ENCODE peak calls at places on chromosomes 7 and 10, in seven cellular contexts. One of them, this sample, is unnamed. For H3K4me1, the result is how much of the 10 kb centered on the place peaks cover.

GRCh38 chr7:112069879-112070321 is 136.3 kb downstream of the DOCK4 start:
- DNase-seq in CD8-positive, alpha-beta memory T cell: no peak
- DNase-seq in GM12878: no peak
- DNase-seq in PC-9: no peak
- DNase-seq in HCT116: no peak
- DNase-seq in CD8-positive, alpha-beta T cell: no peak
- DNase-seq in neuronal stem cell: no peak
- DNase-seq in this sample: no peak

GRCh38 chr7:16754869-16755317 is 1.3 kb downstream of the TSPAN13 start:
- DNase-seq in CD8-positive, alpha-beta T cell: no peak
- DNase-seq in CD8-positive, alpha-beta memory T cell: no peak
- DNase-seq in neuronal stem cell: no peak
- DNase-seq in HCT116: no peak
- DNase-seq in PC-9: no peak
- DNase-seq in GM12878: no peak
- DNase-seq in this sample: no peak

GRCh38 chr10:127485153-127485857 is 63.8 kb upstream of the NPS start:
- DNase-seq in GM12878: no peak
- DNase-seq in neuronal stem cell: no peak
- DNase-seq in CD8-positive, alpha-beta T cell: no peak
- DNase-seq in CD8-positive, alpha-beta memory T cell: no peak
- DNase-seq in HCT116: no peak
- DNase-seq in PC-9: no peak
- DNase-seq in this sample: no peak

GRCh38 chr7:156892086-156892800 is 740 bp downstream of the LMBR1 start:
- DNase-seq in GM12878: no peak
- DNase-seq in neuronal stem cell: peak
- DNase-seq in CD8-positive, alpha-beta memory T cell: peak
- DNase-seq in HCT116: no peak
- DNase-seq in CD8-positive, alpha-beta T cell: peak
- DNase-seq in PC-9: peak
- DNase-seq in this sample: peak

GRCh38 chr10:45557275-45557905 is 115.2 kb downstream of the ZFAND4 start:
- DNase-seq in PC-9: no peak
- DNase-seq in CD8-positive, alpha-beta memory T cell: no peak
- DNase-seq in CD8-positive, alpha-beta T cell: no peak
- DNase-seq in HCT116: no peak
- DNase-seq in GM12878: no peak
- DNase-seq in neuronal stem cell: no peak
- DNase-seq in this sample: no peak

GRCh38 chr10:29736325-29737208 is 101.8 kb upstream of the SVIL start:
- DNase-seq in HCT116: no peak
- DNase-seq in CD8-positive, alpha-beta T cell: peak
- DNase-seq in GM12878: no peak
- DNase-seq in PC-9: peak
- DNase-seq in CD8-positive, alpha-beta memory T cell: peak
- DNase-seq in neuronal stem cell: peak
- DNase-seq in this sample: peak

GRCh38 chr7:2495402-2496309 is 19.5 kb upstream of the GRIFIN start:
- DNase-seq in HCT116: no peak
- DNase-seq in neuronal stem cell: peak
- DNase-seq in CD8-positive, alpha-beta T cell: no peak
- DNase-seq in GM12878: no peak
- DNase-seq in PC-9: no peak
- DNase-seq in CD8-positive, alpha-beta memory T cell: no peak
- DNase-seq in this sample: no peak

GRCh38 chr7:69790915-69791473 is 192.7 kb downstream of the AUTS2 start:
- DNase-seq in HCT116: no peak
- DNase-seq in PC-9: no peak
- DNase-seq in neuronal stem cell: no peak
- DNase-seq in CD8-positive, alpha-beta memory T cell: no peak
- DNase-seq in CD8-positive, alpha-beta T cell: no peak
- DNase-seq in GM12878: no peak
- DNase-seq in this sample: no peak

GRCh38 chr10:131706952-131707351 is 193.9 kb upstream of the PPP2R2D start:
- DNase-seq in neuronal stem cell: no peak
- DNase-seq in CD8-positive, alpha-beta T cell: no peak
- DNase-seq in CD8-positive, alpha-beta memory T cell: no peak
- DNase-seq in PC-9: no peak
- DNase-seq in GM12878: no peak
- DNase-seq in HCT116: no peak
- DNase-seq in this sample: no peak

GRCh38 chr10:118573512-118573911 is 21.9 kb downstream of the PRLHR start:
- DNase-seq in GM12878: no peak
- DNase-seq in neuronal stem cell: no peak
- DNase-seq in HCT116: no peak
- DNase-seq in PC-9: no peak
- DNase-seq in CD8-positive, alpha-beta memory T cell: no peak
- DNase-seq in CD8-positive, alpha-beta T cell: no peak
- DNase-seq in this sample: no peak

GRCh38 chr10:118569241-118569881 is 26.1 kb downstream of the PRLHR start:
- DNase-seq in CD8-positive, alpha-beta memory T cell: no peak
- DNase-seq in GM12878: no peak
- DNase-seq in HCT116: no peak
- DNase-seq in PC-9: no peak
- DNase-seq in CD8-positive, alpha-beta T cell: no peak
- DNase-seq in neuronal stem cell: no peak
- DNase-seq in this sample: no peak

GRCh38 chr10:118572286-118573041 is 23.0 kb downstream of the PRLHR start:
- DNase-seq in HCT116: no peak
- DNase-seq in CD8-positive, alpha-beta memory T cell: no peak
- DNase-seq in PC-9: no peak
- DNase-seq in CD8-positive, alpha-beta T cell: no peak
- DNase-seq in neuronal stem cell: no peak
- DNase-seq in GM12878: no peak
- DNase-seq in this sample: no peak

GRCh38 chr10:118569882-118570252 is 25.6 kb downstream of the PRLHR start:
- DNase-seq in CD8-positive, alpha-beta T cell: no peak
- DNase-seq in PC-9: no peak
- DNase-seq in HCT116: no peak
- DNase-seq in CD8-positive, alpha-beta memory T cell: no peak
- DNase-seq in GM12878: no peak
- DNase-seq in neuronal stem cell: no peak
- DNase-seq in this sample: no peak

GRCh38 chr10:118571123-118571522 is 24.3 kb downstream of the PRLHR start:
- DNase-seq in GM12878: no peak
- DNase-seq in neuronal stem cell: peak
- DNase-seq in CD8-positive, alpha-beta memory T cell: no peak
- DNase-seq in CD8-positive, alpha-beta T cell: no peak
- DNase-seq in HCT116: no peak
- DNase-seq in PC-9: no peak
- DNase-seq in this sample: no peak
- H3K4me3 ChIP-seq in GM12878: no peak
- H3K4me3 ChIP-seq in neuronal stem cell: no peak
- H3K4me3 ChIP-seq in CD8-positive, alpha-beta memory T cell: no peak
- H3K4me3 ChIP-seq in CD8-positive, alpha-beta T cell: no peak
- H3K4me3 ChIP-seq in HCT116: no peak
- H3K4me3 ChIP-seq in PC-9: no peak
- H3K4me3 ChIP-seq in this sample: no peak

GRCh38 chr7:55130554-55131198 is 111.9 kb downstream of the EGFR start:
- DNase-seq in neuronal stem cell: peak
- DNase-seq in CD8-positive, alpha-beta memory T cell: no peak
- DNase-seq in GM12878: no peak
- DNase-seq in PC-9: peak
- DNase-seq in HCT116: no peak
- DNase-seq in CD8-positive, alpha-beta T cell: no peak
- DNase-seq in this sample: no peak

GRCh38 chr7:55132890-55133551 is 114.2 kb downstream of the EGFR start:
- DNase-seq in CD8-positive, alpha-beta memory T cell: no peak
- DNase-seq in HCT116: peak
- DNase-seq in CD8-positive, alpha-beta T cell: no peak
- DNase-seq in GM12878: no peak
- DNase-seq in PC-9: peak
- DNase-seq in neuronal stem cell: no peak
- DNase-seq in this sample: no peak

GRCh38 chr7:55133630-55134392 is 115.0 kb downstream of the EGFR start:
- DNase-seq in GM12878: no peak
- DNase-seq in CD8-positive, alpha-beta memory T cell: no peak
- DNase-seq in neuronal stem cell: no peak
- DNase-seq in CD8-positive, alpha-beta T cell: no peak
- DNase-seq in PC-9: peak
- DNase-seq in HCT116: peak
- DNase-seq in this sample: no peak

GRCh38 chr7:55131421-55131929 is 112.7 kb downstream of the EGFR start:
- DNase-seq in neuronal stem cell: peak
- DNase-seq in GM12878: no peak
- DNase-seq in CD8-positive, alpha-beta T cell: no peak
- DNase-seq in CD8-positive, alpha-beta memory T cell: no peak
- DNase-seq in PC-9: no peak
- DNase-seq in HCT116: no peak
- DNase-seq in this sample: no peak

GRCh38 chr7:55132550-55132889 is 113.7 kb downstream of the EGFR start:
- DNase-seq in CD8-positive, alpha-beta T cell: no peak
- DNase-seq in HCT116: no peak
- DNase-seq in neuronal stem cell: no peak
- DNase-seq in GM12878: no peak
- DNase-seq in PC-9: no peak
- DNase-seq in CD8-positive, alpha-beta memory T cell: no peak
- DNase-seq in this sample: no peak
- H3K27ac ChIP-seq in CD8-positive, alpha-beta T cell: no peak
- H3K27ac ChIP-seq in HCT116: peak
- H3K27ac ChIP-seq in neuronal stem cell: no peak
- H3K27ac ChIP-seq in GM12878: no peak
- H3K27ac ChIP-seq in PC-9: peak
- H3K27ac ChIP-seq in CD8-positive, alpha-beta memory T cell: no peak
- H3K27ac ChIP-seq in this sample: no peak

DNA sequence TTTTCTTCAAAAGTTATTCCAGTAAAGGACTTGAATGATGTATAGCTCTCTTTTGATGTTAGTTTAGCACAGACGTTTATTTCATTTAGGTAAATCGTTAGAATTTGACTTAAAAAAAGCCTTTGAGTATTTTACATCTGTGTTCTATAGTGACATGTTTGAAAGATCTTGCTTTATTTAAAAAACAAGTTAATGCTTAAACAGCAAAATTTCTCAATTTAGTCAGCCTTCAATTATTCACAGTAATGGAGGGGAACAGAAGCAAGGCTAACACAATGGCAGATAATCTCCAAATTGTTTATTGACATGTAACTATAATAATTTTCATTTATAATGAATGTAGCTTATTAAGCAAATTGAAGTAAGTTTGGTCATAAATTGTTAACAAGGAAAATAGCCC is 63.5 kb downstream of the MKLN1 start:
- DNase-seq in PC-9: no peak
- DNase-seq in HCT116: no peak
- DNase-seq in CD8-positive, alpha-beta T cell: no peak
- DNase-seq in GM12878: no peak
- DNase-seq in neuronal stem cell: no peak
- DNase-seq in CD8-positive, alpha-beta memory T cell: no peak
- DNase-seq in this sample: no peak
- H3K4me1 ChIP-seq in PC-9: under half
- H3K4me1 ChIP-seq in HCT116: under half
- H3K4me1 ChIP-seq in CD8-positive, alpha-beta T cell: under half
- H3K4me1 ChIP-seq in GM12878: under half
- H3K4me1 ChIP-seq in neuronal stem cell: under half
- H3K4me1 ChIP-seq in CD8-positive, alpha-beta memory T cell: under half
- H3K4me1 ChIP-seq in this sample: under half

GRCh38 chr7:101998029-101998903 is 180.8 kb downstream of the CUX1 start:
- DNase-seq in CD8-positive, alpha-beta memory T cell: no peak
- DNase-seq in neuronal stem cell: no peak
- DNase-seq in GM12878: no peak
- DNase-seq in HCT116: no peak
- DNase-seq in PC-9: no peak
- DNase-seq in CD8-positive, alpha-beta T cell: no peak
- DNase-seq in this sample: no peak
- H3K4me3 ChIP-seq in CD8-positive, alpha-beta memory T cell: no peak
- H3K4me3 ChIP-seq in neuronal stem cell: no peak
- H3K4me3 ChIP-seq in GM12878: no peak
- H3K4me3 ChIP-seq in HCT116: no peak
- H3K4me3 ChIP-seq in PC-9: no peak
- H3K4me3 ChIP-seq in CD8-positive, alpha-beta T cell: no peak
- H3K4me3 ChIP-seq in this sample: no peak

GRCh38 chr7:75880242-75880641 is 1.4 kb downstream of the RHBDD2 start:
- DNase-seq in GM12878: no peak
- DNase-seq in neuronal stem cell: no peak
- DNase-seq in CD8-positive, alpha-beta memory T cell: no peak
- DNase-seq in CD8-positive, alpha-beta T cell: no peak
- DNase-seq in HCT116: no peak
- DNase-seq in PC-9: no peak
- DNase-seq in this sample: no peak
- H3K27ac ChIP-seq in GM12878: no peak
- H3K27ac ChIP-seq in neuronal stem cell: no peak
- H3K27ac ChIP-seq in CD8-positive, alpha-beta memory T cell: peak
- H3K27ac ChIP-seq in CD8-positive, alpha-beta T cell: no peak
- H3K27ac ChIP-seq in HCT116: no peak
- H3K27ac ChIP-seq in PC-9: no peak
- H3K27ac ChIP-seq in this sample: peak

GRCh38 chr10:88386878-88387773 is 196.0 kb downstream of the RNLS start:
- DNase-seq in CD8-positive, alpha-beta memory T cell: no peak
- DNase-seq in PC-9: no peak
- DNase-seq in neuronal stem cell: peak
- DNase-seq in HCT116: peak
- DNase-seq in GM12878: peak
- DNase-seq in CD8-positive, alpha-beta T cell: no peak
- DNase-seq in this sample: no peak
- H3K4me1 ChIP-seq in CD8-positive, alpha-beta memory T cell: half or more
- H3K4me1 ChIP-seq in PC-9: under half
- H3K4me1 ChIP-seq in neuronal stem cell: under half
- H3K4me1 ChIP-seq in HCT116: under half
- H3K4me1 ChIP-seq in GM12878: half or more
- H3K4me1 ChIP-seq in CD8-positive, alpha-beta T cell: half or more
- H3K4me1 ChIP-seq in this sample: under half

DNA sequence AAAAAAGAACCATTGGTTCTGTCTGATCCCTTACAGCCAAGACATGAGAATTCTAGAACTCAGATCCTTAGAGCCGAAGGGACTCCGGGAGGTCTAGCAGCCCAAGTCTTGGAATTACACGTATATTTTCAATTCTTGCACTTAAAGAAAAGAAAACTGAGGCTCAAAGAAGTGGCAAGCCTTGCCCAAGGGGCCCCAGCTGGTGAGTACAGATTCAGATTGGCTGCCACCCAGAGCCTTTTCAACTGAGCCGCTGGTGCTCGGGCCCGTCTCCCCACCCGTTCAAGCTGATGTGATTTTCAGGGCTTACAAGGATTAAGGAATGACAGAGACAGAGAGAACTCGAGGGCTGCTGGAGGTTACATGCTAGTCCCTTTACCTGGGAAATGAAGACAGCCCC is 117.9 kb downstream of the ABLIM1 start:
- DNase-seq in CD8-positive, alpha-beta memory T cell: no peak
- DNase-seq in CD8-positive, alpha-beta T cell: no peak
- DNase-seq in PC-9: no peak
- DNase-seq in HCT116: no peak
- DNase-seq in GM12878: no peak
- DNase-seq in neuronal stem cell: no peak
- DNase-seq in this sample: no peak
- H3K4me3 ChIP-seq in CD8-positive, alpha-beta memory T cell: peak
- H3K4me3 ChIP-seq in CD8-positive, alpha-beta T cell: peak
- H3K4me3 ChIP-seq in PC-9: no peak
- H3K4me3 ChIP-seq in HCT116: no peak
- H3K4me3 ChIP-seq in GM12878: no peak
- H3K4me3 ChIP-seq in neuronal stem cell: no peak
- H3K4me3 ChIP-seq in this sample: no peak

GRCh38 chr10:114635101-114635500 is 23.0 kb downstream of the ABLIM1 start:
- DNase-seq in CD8-positive, alpha-beta T cell: no peak
- DNase-seq in neuronal stem cell: no peak
- DNase-seq in HCT116: no peak
- DNase-seq in CD8-positive, alpha-beta memory T cell: no peak
- DNase-seq in PC-9: peak
- DNase-seq in GM12878: no peak
- DNase-seq in this sample: no peak
- H3K27ac ChIP-seq in CD8-positive, alpha-beta T cell: no peak
- H3K27ac ChIP-seq in neuronal stem cell: no peak
- H3K27ac ChIP-seq in HCT116: no peak
- H3K27ac ChIP-seq in CD8-positive, alpha-beta memory T cell: no peak
- H3K27ac ChIP-seq in PC-9: peak
- H3K27ac ChIP-seq in GM12878: no peak
- H3K27ac ChIP-seq in this sample: no peak

GRCh38 chr10:58755688-58756087 is 243.0 kb downstream of the BICC1 start:
- DNase-seq in PC-9: no peak
- DNase-seq in GM12878: no peak
- DNase-seq in CD8-positive, alpha-beta T cell: no peak
- DNase-seq in neuronal stem cell: no peak
- DNase-seq in HCT116: no peak
- DNase-seq in CD8-positive, alpha-beta memory T cell: no peak
- DNase-seq in this sample: no peak
- H3K4me1 ChIP-seq in PC-9: under half
- H3K4me1 ChIP-seq in GM12878: under half
- H3K4me1 ChIP-seq in CD8-positive, alpha-beta T cell: under half
- H3K4me1 ChIP-seq in neuronal stem cell: under half
- H3K4me1 ChIP-seq in HCT116: under half
- H3K4me1 ChIP-seq in CD8-positive, alpha-beta memory T cell: under half
- H3K4me1 ChIP-seq in this sample: under half